ENCODE peak calls at places on chromosomes 4 and X, in six cellular contexts. A, F, I, K, Y and C are unnamed samples.

GRCh38 chrX:136752796-136753195 is 27.9 kb downstream of the ARHGEF6 start:
- DNase-seq in F (no peak), I (peak), Y (no peak), A (peak), K (no peak), C (no peak)

GRCh38 chr4:80213117-80213815 is 16.0 kb downstream of the PRDM8 start:
- DNase-seq in K (no peak), Y (no peak), I (peak), A (peak), F (no peak), C (no peak)

GRCh38 chrX:10769165-10769564 is 148.8 kb upstream of the MID1 start:
- DNase-seq in A (peak), F (peak), Y (peak), K (no peak), I (peak), C (no peak)

GRCh38 chrX:45186643-45187026 is 14.0 kb downstream of the DIPK2B start:
- DNase-seq in A (no peak), I (no peak), K (no peak), Y (no peak), F (no peak), C (no peak)

GRCh38 chr4:110306363-110306762 is 107.9 kb upstream of the ELOVL6 start:
- DNase-seq in A (peak), Y (no peak), F (peak), K (no peak), I (no peak), C (no peak)

GRCh38 chr4:152886201-152886600 is 49.9 kb upstream of the FHDC1 start:
- DNase-seq in F (no peak), K (no peak), I (no peak), Y (no peak), A (no peak), C (no peak)

GRCh38 chrX:1906028-1906427 is 291.2 kb downstream of the ASMT start:
- DNase-seq in Y (no peak), K (no peak), F (no peak), A (no peak), I (no peak), C (no peak)

GRCh38 chrX:18210470-18210869 is 10.2 kb downstream of the BEND2 start:
- DNase-seq in F (peak), K (no peak), A (peak), I (no peak), Y (peak), C (no peak)

GRCh38 chrX:9324676-9325075 is 140.2 kb upstream of the TBL1X start:
- DNase-seq in F (no peak), K (no peak), A (no peak), Y (no peak), I (no peak), C (no peak)

GRCh38 chrX:136488706-136489105 is 959 bp downstream of the BRS3 start:
- DNase-seq in I (no peak), Y (no peak), A (no peak), F (no peak), K (no peak), C (no peak)

GRCh38 chr4:35463251-35463952 is 780.9 kb downstream of the ARAP2 start:
- DNase-seq in K (no peak), I (no peak), Y (no peak), F (no peak), A (no peak), C (no peak)

GRCh38 chr4:85398276-85398675 is 76.7 kb upstream of the ARHGAP24 start:
- DNase-seq in F (peak), Y (peak), I (no peak), K (no peak), A (peak), C (no peak)

GRCh38 chr4:123671633-123672404 is 275.2 kb downstream of the SPRY1 start:
- DNase-seq in K (no peak), I (no peak), A (no peak), F (no peak), Y (no peak), C (no peak)

GRCh38 chrX:24148535-24149345 is 789 bp upstream of the ZFX start:
- DNase-seq in K (peak), I (peak), A (peak), Y (peak), F (peak), C (peak)

GRCh38 chrX:97006167-97006566 is 122.5 kb downstream of the RPA4 start:
- DNase-seq in F (no peak), A (no peak), I (no peak), Y (no peak), K (no peak), C (no peak)

GRCh38 chrX:131734621-131735020 is 190.7 kb downstream of the OR13H1 start:
- DNase-seq in K (peak), I (peak), Y (no peak), F (no peak), A (peak), C (peak)

GRCh38 chr4:178599521-178599920 is 1157.3 kb upstream of the AGA start:
- DNase-seq in I (no peak), Y (no peak), K (no peak), F (no peak), A (no peak), C (no peak)